ENCODE peak calls at places on chromosomes 3 and 15, in seven cellular contexts. L is heart left ventricle, D is esophagus muscularis mucosa, R is NB4, M is suprapubic skin, F is stomach, T is A549. Y is an unnamed sample.

GRCh38 chr3:77096966-77097890 is 57.3 kb downstream of the ROBO2 start:
- DNase-seq in D (no peak), L (no peak), F (no peak), R (no peak), M (no peak), T (no peak), Y (no peak)

GRCh38 chr3:139534444-139534812 is 5.1 kb downstream of the RBP1 start:
- DNase-seq in D (no peak), M (no peak), F (peak), R (no peak), T (no peak), L (no peak), Y (no peak)

GRCh38 chr15:37932522-37932921 is 1.9 kb upstream of the TMCO5A start:
- DNase-seq in L (no peak), T (no peak), F (no peak), D (no peak), R (no peak), M (no peak), Y (no peak)

GRCh38 chr15:74889882-74890768 is at the start of gene MPI:
- DNase-seq in L (peak), D (peak), R (peak), M (peak), F (peak), T (peak), Y (peak)

GRCh38 chr3:114841515-114841914 is 305.6 kb downstream of the ZBTB20 start:
- DNase-seq in D (no peak), R (no peak), M (no peak), T (no peak), F (no peak), L (no peak), Y (no peak)

GRCh38 chr3:177824841-177825240 is 627.6 kb upstream of the TBL1XR1 start:
- DNase-seq in D (no peak), T (no peak), M (no peak), F (no peak), R (no peak), L (no peak), Y (no peak)

GRCh38 chr3:89419647-89420141 is 312.3 kb downstream of the EPHA3 start:
- DNase-seq in R (no peak), L (peak), T (no peak), M (no peak), F (no peak), D (no peak), Y (no peak)

GRCh38 chr3:171192176-171192854 is 165.8 kb upstream of the SLC2A2 start:
- DNase-seq in T (peak), L (no peak), F (no peak), R (no peak), D (no peak), M (no peak), Y (no peak)

GRCh38 chr3:4888913-4889846 is 90.1 kb upstream of the BHLHE40 start:
- DNase-seq in L (no peak), D (no peak), M (no peak), F (no peak), T (no peak), R (peak), Y (no peak)

GRCh38 chr3:71245052-71245488 is 338.5 kb downstream of the FOXP1 start:
- DNase-seq in T (peak), F (no peak), D (no peak), L (no peak), R (no peak), M (no peak), Y (no peak)

GRCh38 chr15:71219646-71220045 is 104.4 kb downstream of the THSD4 start:
- DNase-seq in M (no peak), R (no peak), T (no peak), L (no peak), F (no peak), D (no peak), Y (no peak)

GRCh38 chr3:47283193-47283537 is 421 bp downstream of the KLHL18 start:
- DNase-seq in M (peak), T (peak), D (no peak), R (peak), L (peak), F (peak), Y (no peak)

GRCh38 chr15:56805466-56806146 is 72.3 kb upstream of the ZNF280D start:
- DNase-seq in M (no peak), F (no peak), D (no peak), R (no peak), T (peak), L (no peak), Y (no peak)

GRCh38 chr3:49124991-49125670 is 4.5 kb upstream of the USP19 start:
- DNase-seq in R (peak), M (no peak), F (no peak), L (no peak), T (no peak), D (no peak), Y (no peak)

GRCh38 chr15:59131456-59131855 is 26.5 kb downstream of the CCNB2 start:
- DNase-seq in D (no peak), R (no peak), L (no peak), M (no peak), F (no peak), T (no peak), Y (no peak)

GRCh38 chr15:59137566-59137965 is 32.6 kb downstream of the CCNB2 start:
- DNase-seq in T (no peak), L (no peak), M (no peak), D (no peak), R (no peak), F (no peak), Y (no peak)

GRCh38 chr15:59133921-59134427 is 29.0 kb downstream of the CCNB2 start:
- DNase-seq in L (no peak), F (no peak), T (no peak), D (no peak), M (no peak), R (no peak), Y (no peak)

GRCh38 chr15:59131955-59132562 is 27.1 kb downstream of the CCNB2 start:
- DNase-seq in R (no peak), T (no peak), M (no peak), L (no peak), F (no peak), D (no peak), Y (no peak)
- TF ChIP-seq POLR2A in R (no peak), T (no peak), M (no peak), L (no peak), F (no peak), D (no peak), Y (no peak)

GRCh38 chr3:185153861-185154629 is 1.2 kb upstream of the C3orf70 start:
- DNase-seq in L (no peak), R (no peak), M (no peak), D (no peak), F (no peak), T (no peak), Y (no peak)
- H3K4me3 ChIP-seq in L (no peak), R (no peak), M (peak), D (peak), F (peak), T (no peak), Y (no peak)

GRCh38 chr3:38006445-38006995 is 15.9 kb downstream of the VILL start:
- DNase-seq in T (no peak), F (no peak), R (no peak), M (no peak), D (no peak), L (no peak), Y (peak)
- TF ChIP-seq POLR2A in T (no peak), F (no peak), R (no peak), M (no peak), D (no peak), L (no peak), Y (no peak)

GRCh38 chr15:45048784-45049631 is 26.0 kb downstream of the SORD start:
- DNase-seq in D (no peak), T (no peak), M (no peak), R (peak), F (no peak), L (no peak), Y (peak)
- H3K4me3 ChIP-seq in D (no peak), T (no peak), M (no peak), R (peak), F (no peak), L (no peak), Y (no peak)

GRCh38 chr3:193656445-193656844 is 63.4 kb downstream of the OPA1 start:
- DNase-seq in L (no peak), D (no peak), M (no peak), F (no peak), T (no peak), R (no peak), Y (no peak)
- TF ChIP-seq POLR2A in L (no peak), D (no peak), M (no peak), F (no peak), T (no peak), R (no peak), Y (no peak)

Y was measured in spleen.